ENCODE peak calls at places on chromosomes 7 and 10, in ten cellular contexts. I, J, H, O, B, E, S, C, U and X are unnamed samples.

GRCh38 chr10:71213127-71213616 is 802 bp downstream of the UNC5B start:
- DNase-seq in J (peak; percentile 65), U (no peak), E (peak; percentile 91), B (peak; percentile 43), S (peak; percentile 61), C (peak; percentile 82), I (peak; percentile 87), H (peak; percentile 51), O (peak; percentile 41), X (peak; percentile 39)

GRCh38 chr10:22324893-22325271 is 4.0 kb downstream of the BMI1 start:
- DNase-seq in U (no peak), B (peak; percentile 11), O (no peak), H (no peak), I (no peak), S (no peak), J (no peak), E (no peak), C (no peak), X (no peak)

GRCh38 chr10:102878629-102879028 is 9.4 kb downstream of the AS3MT start:
- DNase-seq in J (no peak), E (no peak), O (no peak), C (no peak), B (no peak), H (no peak), U (no peak), I (no peak), S (no peak), X (no peak)

GRCh38 chr10:68861253-68861652 is 33.9 kb downstream of the STOX1 start:
- DNase-seq in O (no peak), U (no peak), C (no peak), I (no peak), S (no peak), H (no peak), E (peak; percentile 25), J (no peak), B (no peak), X (no peak)

GRCh38 chr7:140638311-140638791 is 2.3 kb downstream of the DENND2A start:
- DNase-seq in O (no peak), H (no peak), U (no peak), B (no peak), J (peak; percentile 58), S (no peak), I (no peak), E (peak; percentile 86), C (peak; percentile 87), X (peak; percentile 42)

GRCh38 chr10:110918633-110919348 is at the start of gene BBIP1:
- DNase-seq in U (peak; percentile 94), J (peak; percentile 100), C (peak; percentile 100), O (peak; percentile 93), H (peak; percentile 94), S (peak; percentile 89), I (no peak), B (peak; percentile 95), E (peak; percentile 100), X (peak; percentile 94)

GRCh38 chr10:8758029-8758428 is 703.5 kb downstream of the GATA3 start:
- DNase-seq in I (no peak), O (no peak), B (no peak), U (no peak), E (peak; percentile 0), S (no peak), J (no peak), H (no peak), C (no peak), X (no peak)

GRCh38 chr7:150927954-150928340 is 50.2 kb downstream of the KCNH2 start:
- DNase-seq in B (no peak), I (no peak), J (no peak), S (no peak), U (no peak), E (peak; percentile 28), C (no peak), H (no peak), O (no peak), X (no peak)

GRCh38 chr7:114182837-114183236 is 231.8 kb upstream of the FOXP2 start:
- DNase-seq in I (no peak), E (peak; percentile 58), S (no peak), U (no peak), C (no peak), B (no peak), H (no peak), O (no peak), J (no peak), X (no peak)

GRCh38 chr10:36888925-36889573 is 236.3 kb upstream of the ANKRD30A start:
- DNase-seq in S (peak; percentile 36), C (peak; percentile 3), O (peak; percentile 23), E (peak; percentile 36), I (no peak), B (peak; percentile 23), J (no peak), U (peak; percentile 33), H (peak; percentile 23), X (peak; percentile 83)
- TF ChIP-seq CTCF in S (peak; percentile 49), C (no peak), O (peak; percentile 71), E (peak; percentile 38), I (no peak), B (peak; percentile 63), J (no peak), U (peak; percentile 72), H (peak; percentile 77), X (peak; percentile 82)

DNA sequence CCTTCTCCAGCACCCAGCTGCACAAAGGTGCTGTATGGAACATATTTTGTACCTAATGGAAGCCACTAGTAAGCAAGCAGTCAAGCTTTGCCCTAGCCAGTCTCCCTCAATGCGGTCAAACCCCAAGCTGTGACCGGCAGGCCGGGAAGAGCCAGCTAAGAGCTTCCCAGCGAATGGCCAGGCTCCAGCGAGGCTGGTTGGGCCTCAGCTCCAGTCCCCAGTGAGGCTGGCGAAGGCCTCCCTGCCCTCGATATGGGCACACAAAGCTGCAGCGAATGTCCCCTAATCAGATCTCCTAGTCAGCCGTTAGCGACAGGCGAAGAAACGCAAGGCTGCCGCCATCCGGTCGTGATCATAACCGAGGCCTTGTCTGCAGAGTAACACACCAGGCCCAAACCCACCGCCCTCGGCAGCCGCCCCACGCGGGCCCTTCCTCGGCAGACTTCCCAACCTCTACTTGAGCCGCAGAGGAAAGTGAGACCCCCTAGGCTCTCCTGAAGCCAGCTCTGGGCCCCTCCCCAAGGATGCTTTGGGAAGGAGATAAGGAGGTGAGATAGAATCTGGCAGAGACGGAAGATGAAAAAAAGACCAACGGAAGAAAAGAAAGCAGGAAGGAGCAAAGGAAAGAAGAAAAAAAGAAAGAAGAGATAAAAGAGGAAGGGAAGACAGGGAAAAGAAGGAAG is 3.1 kb upstream of the HOXA9 start:
- DNase-seq in O (no peak), J (peak; percentile 70), S (peak; percentile 55), H (no peak), U (no peak), C (peak; percentile 73), B (no peak), I (peak; percentile 79), E (no peak), X (peak; percentile 48)
- TF ChIP-seq CTCF in O (no peak), J (peak; percentile 38), S (no peak), H (no peak), U (no peak), C (peak; percentile 27), B (peak; percentile 26), I (no peak), E (no peak), X (no peak)

GRCh38 chr10:85039311-85039710 is 710.9 kb downstream of the CCSER2 start:
- DNase-seq in B (no peak), J (no peak), O (no peak), I (no peak), S (no peak), U (no peak), C (no peak), E (no peak), H (no peak), X (no peak)

GRCh38 chr10:85047979-85048378 is 719.6 kb downstream of the CCSER2 start:
- DNase-seq in U (no peak), H (no peak), O (no peak), J (no peak), I (no peak), C (no peak), S (no peak), B (no peak), E (no peak), X (no peak)

GRCh38 chr10:85047170-85047834 is 718.9 kb downstream of the CCSER2 start:
- DNase-seq in C (no peak), J (no peak), B (no peak), S (no peak), O (no peak), E (no peak), H (no peak), U (no peak), I (no peak), X (no peak)

GRCh38 chr10:85045046-85045445 is 716.7 kb downstream of the CCSER2 start:
- DNase-seq in S (no peak), J (no peak), I (no peak), E (no peak), B (no peak), C (no peak), H (no peak), U (no peak), O (no peak), X (no peak)

GRCh38 chr10:85043207-85043606 is 714.8 kb downstream of the CCSER2 start:
- DNase-seq in S (no peak), C (no peak), H (no peak), J (no peak), O (no peak), I (no peak), B (no peak), E (no peak), U (no peak), X (no peak)
- TF ChIP-seq CTCF in S (no peak), C (no peak), H (no peak), J (no peak), O (no peak), I (no peak), B (no peak), E (no peak), U (no peak), X (no peak)

GRCh38 chr7:93719546-93719945 is 145.0 kb upstream of the CALCR start:
- DNase-seq in S (no peak), U (no peak), J (peak; percentile 15), C (peak; percentile 25), O (no peak), I (no peak), H (no peak), B (no peak), E (peak; percentile 97), X (no peak)

GRCh38 chr7:93720106-93720505 is 145.6 kb upstream of the CALCR start:
- DNase-seq in J (no peak), H (no peak), E (peak; percentile 32), U (no peak), I (no peak), B (no peak), C (no peak), S (no peak), O (no peak), X (no peak)

GRCh38 chr7:93717217-93717900 is 142.8 kb upstream of the CALCR start:
- DNase-seq in B (no peak), H (no peak), J (no peak), I (no peak), S (no peak), U (no peak), E (peak; percentile 71), O (no peak), C (peak; percentile 31), X (no peak)

GRCh38 chr7:93711926-93712325 is 137.4 kb upstream of the CALCR start:
- DNase-seq in I (no peak), U (no peak), S (no peak), E (no peak), J (no peak), H (no peak), O (no peak), B (no peak), C (no peak), X (no peak)

DNA sequence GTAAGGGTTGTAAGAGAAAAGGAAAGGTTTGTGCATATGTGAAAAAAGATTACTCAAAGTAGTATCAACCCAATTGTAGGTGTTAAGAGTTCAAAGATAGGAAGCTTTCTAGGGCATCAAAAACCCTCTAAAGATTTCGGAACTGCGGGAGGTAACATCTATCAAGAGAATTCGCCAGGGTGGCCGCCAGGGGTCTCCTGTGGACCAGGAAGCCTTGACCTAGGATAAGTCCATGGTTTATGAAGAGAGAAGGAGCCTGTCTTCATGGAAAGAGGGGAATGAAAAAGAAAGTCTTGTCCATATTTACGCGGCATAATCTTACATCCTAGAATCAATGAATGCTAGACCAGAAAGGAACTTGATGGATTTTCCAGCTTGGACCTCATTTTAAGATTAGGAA is 140.7 kb upstream of the CALCR start:
- DNase-seq in S (peak; percentile 33), J (peak; percentile 9), H (no peak), O (peak; percentile 11), E (peak; percentile 76), B (peak; percentile 6), U (peak; percentile 35), I (no peak), C (peak; percentile 54), X (peak; percentile 81)
- TF ChIP-seq CTCF in S (peak; percentile 78), J (peak; percentile 80), H (peak; percentile 44), O (peak; percentile 10), E (peak; percentile 85), B (no peak), U (peak; percentile 84), I (peak; percentile 29), C (peak; percentile 77), X (peak; percentile 71)